ENCODE peak calls at places on chromosomes 13 and 19, in five cellular contexts. R, J, W, M and S are unnamed samples. For H3K4me1, the result is how much of the 10 kb centered on the place peaks cover.

GRCh38 chr13:74037762-74038161 is 96.4 kb downstream of the KLF12 start:
- DNase-seq in R (no peak), J (no peak), W (no peak), M (no peak), S (no peak)

GRCh38 chr13:39777527-39778061 is 122.1 kb downstream of the COG6 start:
- DNase-seq in R (no peak), J (no peak), W (no peak), M (peak), S (peak)

GRCh38 chr13:114118763-114119123 is 13.7 kb downstream of the RASA3 start:
- DNase-seq in R (no peak), J (no peak), W (no peak), M (peak), S (no peak)

GRCh38 chr13:20713751-20714150 is 10.3 kb downstream of the IL17D start:
- DNase-seq in R (no peak), J (peak), W (no peak), M (no peak), S (no peak)

GRCh38 chr13:98509271-98510155 is 67.4 kb downstream of the STK24 start:
- DNase-seq in R (no peak), J (peak), W (no peak), M (peak), S (no peak)

GRCh38 chr13:113013303-113013702 is 44.3 kb downstream of the MCF2L start:
- DNase-seq in R (peak), J (no peak), W (no peak), M (no peak), S (no peak)

GRCh38 chr19:11418518-11419506 is at the start of gene RGL3:
- DNase-seq in R (no peak), J (peak), W (no peak), M (no peak), S (no peak)

GRCh38 chr13:32031815-32032345 is 306 bp downstream of the FRY start:
- DNase-seq in R (no peak), J (no peak), W (no peak), M (peak), S (no peak)

GRCh38 chr19:29329460-29330134 is 116.6 kb upstream of the UQCRFS1 start:
- DNase-seq in R (no peak), J (no peak), W (peak), M (no peak), S (peak)

GRCh38 chr19:30566681-30567420 is 194.7 kb downstream of the ZNF536 start:
- DNase-seq in R (no peak), J (peak), W (no peak), M (no peak), S (no peak)

GRCh38 chr19:55199620-55200204 is 9.6 kb downstream of the PTPRH start:
- DNase-seq in R (no peak), J (no peak), W (no peak), M (no peak), S (no peak)

GRCh38 chr13:47433461-47434005 is 536.7 kb upstream of the HTR2A start:
- DNase-seq in R (no peak), J (no peak), W (no peak), M (peak), S (no peak)

GRCh38 chr13:113002206-113002821 is 33.3 kb downstream of the MCF2L start:
- DNase-seq in R (no peak), J (no peak), W (peak), M (no peak), S (peak)

GRCh38 chr13:73000027-73000674 is 58.7 kb upstream of the KLF5 start:
- DNase-seq in R (no peak), J (no peak), W (no peak), M (no peak), S (peak)

GRCh38 chr13:39417643-39418042 is 185.3 kb downstream of the LHFPL6 start:
- DNase-seq in R (no peak), J (no peak), W (peak), M (peak), S (peak)

GRCh38 chr19:42028304-42029216 is 34.5 kb upstream of the ATP1A3 start:
- DNase-seq in R (no peak), J (no peak), W (peak), M (no peak), S (peak)

GRCh38 chr19:46880440-46880839 is 19.6 kb downstream of the ARHGAP35 start:
- DNase-seq in R (no peak), J (no peak), W (no peak), M (no peak), S (no peak)

DNA sequence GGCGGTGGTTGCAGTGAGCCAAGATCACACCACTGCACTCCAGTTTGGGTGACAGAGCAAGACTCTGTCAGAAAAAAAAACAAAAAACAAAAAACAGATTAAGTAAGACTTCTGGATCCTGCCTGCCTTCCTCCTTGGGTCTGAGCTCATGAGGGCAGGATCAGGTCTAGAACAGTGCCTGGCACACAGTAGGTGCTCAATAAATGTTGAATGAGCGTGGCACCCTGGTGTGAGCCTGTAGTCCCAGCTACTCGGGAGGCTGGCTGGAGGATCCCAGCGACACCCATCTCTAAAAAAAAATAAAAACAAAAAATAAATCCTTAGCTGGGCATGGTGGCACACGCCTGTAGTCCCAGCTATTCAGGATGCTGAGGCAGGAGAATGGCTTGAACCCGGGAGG is 2.8 kb upstream of the CDC37 start:
- DNase-seq in R (no peak), J (no peak), W (no peak), M (no peak), S (no peak)
- H3K4me1 ChIP-seq in R (under half), J (under half), W (under half), M (under half), S (under half)

GRCh38 chr19:18433039-18433691 is 4.8 kb downstream of the ISYNA1 start:
- DNase-seq in R (no peak), J (peak), W (no peak), M (no peak), S (no peak)

GRCh38 chr19:18435848-18436631 is 1.9 kb downstream of the ISYNA1 start:
- DNase-seq in R (no peak), J (no peak), W (no peak), M (no peak), S (no peak)

GRCh38 chr19:18435185-18435841 is 2.6 kb downstream of the ISYNA1 start:
- DNase-seq in R (no peak), J (no peak), W (no peak), M (no peak), S (no peak)

GRCh38 chr19:18433735-18434398 is 4.1 kb downstream of the ISYNA1 start:
- DNase-seq in R (no peak), J (no peak), W (no peak), M (no peak), S (no peak)

GRCh38 chr19:18434411-18435184 is 3.3 kb downstream of the ISYNA1 start:
- DNase-seq in R (no peak), J (no peak), W (no peak), M (no peak), S (no peak)
- H3K4me1 ChIP-seq in R (under half), J (under half), W (under half), M (under half), S (under half)

GRCh38 chr19:45511074-45511473 is 3.8 kb downstream of the VASP start:
- DNase-seq in R (no peak), J (no peak), W (no peak), M (no peak), S (no peak)
- H3K4me1 ChIP-seq in R (under half), J (under half), W (under half), M (under half), S (under half)

GRCh38 chr13:97241761-97242160 is 19.6 kb downstream of the MBNL2 start:
- DNase-seq in R (no peak), J (no peak), W (no peak), M (no peak), S (no peak)

GRCh38 chr13:97246596-97246995 is 24.5 kb downstream of the MBNL2 start:
- DNase-seq in R (no peak), J (no peak), W (no peak), M (no peak), S (no peak)

GRCh38 chr13:97242755-97243497 is 20.8 kb downstream of the MBNL2 start:
- DNase-seq in R (no peak), J (no peak), W (no peak), M (no peak), S (no peak)

GRCh38 chr13:97245011-97245410 is 22.9 kb downstream of the MBNL2 start:
- DNase-seq in R (no peak), J (no peak), W (no peak), M (no peak), S (no peak)

GRCh38 chr13:97243915-97244820 is 22.0 kb downstream of the MBNL2 start:
- DNase-seq in R (no peak), J (no peak), W (no peak), M (no peak), S (no peak)
- H3K4me1 ChIP-seq in R (under half), J (under half), W (under half), M (under half), S (under half)

GRCh38 chr13:105412171-105412570 is 1123.3 kb downstream of the EFNB2 start:
- DNase-seq in R (no peak), J (no peak), W (no peak), M (no peak), S (no peak)
- H3K4me1 ChIP-seq in R (under half), J (under half), W (under half), M (under half), S (under half)